ENCODE peak calls at places on chromosomes 6 and 20, in six cellular contexts. One of them, this sample, is unnamed.

GRCh38 chr20:21031666-21032065 is 74.5 kb downstream of the LINC00237 start:
- DNase-seq in activated CD4-positive, alpha-beta T cell treated with anti-CD3 and anti-CD28 coated beads, Interleukin-2, amount 50 U/mL, for 1 hour: no peak
- DNase-seq in uterus: no peak
- DNase-seq in T-helper 2 cell: no peak
- DNase-seq in AG08396: no peak
- DNase-seq in heart left ventricle: no peak
- DNase-seq in this sample: no peak

GRCh38 chr6:122647765-122648164 is 37.6 kb downstream of the PKIB start:
- DNase-seq in activated CD4-positive, alpha-beta T cell treated with anti-CD3 and anti-CD28 coated beads, Interleukin-2, amount 50 U/mL, for 1 hour: no peak
- DNase-seq in AG08396: no peak
- DNase-seq in uterus: no peak
- DNase-seq in heart left ventricle: no peak
- DNase-seq in T-helper 2 cell: no peak
- DNase-seq in this sample: no peak

GRCh38 chr6:88145298-88145963 is 20.7 kb downstream of the CNR1 start:
- DNase-seq in uterus: no peak
- DNase-seq in AG08396: no peak
- DNase-seq in activated CD4-positive, alpha-beta T cell treated with anti-CD3 and anti-CD28 coated beads, Interleukin-2, amount 50 U/mL, for 1 hour: no peak
- DNase-seq in T-helper 2 cell: no peak
- DNase-seq in heart left ventricle: no peak
- DNase-seq in this sample: no peak

GRCh38 chr20:7993703-7994102 is 25.9 kb downstream of the TMX4 start:
- DNase-seq in activated CD4-positive, alpha-beta T cell treated with anti-CD3 and anti-CD28 coated beads, Interleukin-2, amount 50 U/mL, for 1 hour: no peak
- DNase-seq in T-helper 2 cell: no peak
- DNase-seq in uterus: no peak
- DNase-seq in AG08396: no peak
- DNase-seq in heart left ventricle: no peak
- DNase-seq in this sample: no peak

GRCh38 chr6:109925060-109925459 is 53.1 kb upstream of the GPR6 start:
- DNase-seq in heart left ventricle: no peak
- DNase-seq in activated CD4-positive, alpha-beta T cell treated with anti-CD3 and anti-CD28 coated beads, Interleukin-2, amount 50 U/mL, for 1 hour: no peak
- DNase-seq in AG08396: no peak
- DNase-seq in T-helper 2 cell: no peak
- DNase-seq in uterus: no peak
- DNase-seq in this sample: no peak

GRCh38 chr6:136706431-136706830 is 85.8 kb downstream of the MAP3K5 start:
- DNase-seq in T-helper 2 cell: no peak
- DNase-seq in uterus: no peak
- DNase-seq in heart left ventricle: no peak
- DNase-seq in AG08396: no peak
- DNase-seq in activated CD4-positive, alpha-beta T cell treated with anti-CD3 and anti-CD28 coated beads, Interleukin-2, amount 50 U/mL, for 1 hour: no peak
- DNase-seq in this sample: peak

GRCh38 chr6:158574800-158575199 is 14.9 kb downstream of the TMEM181 start:
- DNase-seq in uterus: no peak
- DNase-seq in heart left ventricle: no peak
- DNase-seq in AG08396: no peak
- DNase-seq in T-helper 2 cell: no peak
- DNase-seq in activated CD4-positive, alpha-beta T cell treated with anti-CD3 and anti-CD28 coated beads, Interleukin-2, amount 50 U/mL, for 1 hour: no peak
- DNase-seq in this sample: peak

GRCh38 chr20:58393299-58393698 is 4.3 kb downstream of the VAPB start:
- DNase-seq in uterus: no peak
- DNase-seq in T-helper 2 cell: no peak
- DNase-seq in AG08396: no peak
- DNase-seq in activated CD4-positive, alpha-beta T cell treated with anti-CD3 and anti-CD28 coated beads, Interleukin-2, amount 50 U/mL, for 1 hour: no peak
- DNase-seq in heart left ventricle: no peak
- DNase-seq in this sample: no peak

GRCh38 chr6:29553268-29554057 is 6.1 kb downstream of the UBD start:
- DNase-seq in T-helper 2 cell: no peak
- DNase-seq in activated CD4-positive, alpha-beta T cell treated with anti-CD3 and anti-CD28 coated beads, Interleukin-2, amount 50 U/mL, for 1 hour: no peak
- DNase-seq in heart left ventricle: peak
- DNase-seq in uterus: peak
- DNase-seq in AG08396: peak
- DNase-seq in this sample: peak

GRCh38 chr6:32668226-32668747 is 1.8 kb upstream of the HLA-DQB1 start:
- DNase-seq in T-helper 2 cell: no peak
- DNase-seq in activated CD4-positive, alpha-beta T cell treated with anti-CD3 and anti-CD28 coated beads, Interleukin-2, amount 50 U/mL, for 1 hour: peak
- DNase-seq in heart left ventricle: no peak
- DNase-seq in uterus: peak
- DNase-seq in AG08396: no peak
- DNase-seq in this sample: peak

This sample was measured in adrenal gland.